ENCODE peak calls at places on chromosomes 3 and 15, in five cellular contexts. One of them, this sample, is unnamed.

GRCh38 chr3:195823998-195824397 is 12.3 kb upstream of the MUC4 start:
- DNase-seq in K562: peak; percentile 39
- DNase-seq in HCT116: no peak
- DNase-seq in GM12878: no peak
- DNase-seq in H1: no peak
- DNase-seq in this sample: no peak

GRCh38 chr15:95763426-95763825 is 567.1 kb upstream of the NR2F2 start:
- DNase-seq in K562: no peak
- DNase-seq in HCT116: no peak
- DNase-seq in GM12878: no peak
- DNase-seq in H1: no peak
- DNase-seq in this sample: no peak

GRCh38 chr3:43298292-43298691 is 12.0 kb downstream of the SNRK start:
- DNase-seq in K562: no peak
- DNase-seq in HCT116: no peak
- DNase-seq in GM12878: no peak
- DNase-seq in H1: no peak
- DNase-seq in this sample: no peak

GRCh38 chr15:63505842-63506222 is 1.4 kb downstream of the USP3 start:
- DNase-seq in K562: no peak
- DNase-seq in HCT116: no peak
- DNase-seq in GM12878: no peak
- DNase-seq in H1: no peak
- DNase-seq in this sample: no peak

GRCh38 chr3:131386429-131386926 is 4.9 kb downstream of the NUDT16 start:
- DNase-seq in K562: no peak
- DNase-seq in HCT116: no peak
- DNase-seq in GM12878: no peak
- DNase-seq in H1: no peak
- DNase-seq in this sample: no peak

GRCh38 chr3:28700728-28701127 is 352.1 kb upstream of the AZI2 start:
- DNase-seq in K562: no peak
- DNase-seq in HCT116: no peak
- DNase-seq in GM12878: no peak
- DNase-seq in H1: no peak
- DNase-seq in this sample: no peak

GRCh38 chr3:16059081-16059537 is 115.4 kb upstream of the GALNT15 start:
- DNase-seq in K562: no peak
- DNase-seq in HCT116: no peak
- DNase-seq in GM12878: no peak
- DNase-seq in H1: no peak
- DNase-seq in this sample: no peak

GRCh38 chr3:178244653-178245384 is 291.4 kb upstream of the KCNMB2 start:
- DNase-seq in K562: no peak
- DNase-seq in HCT116: no peak
- DNase-seq in GM12878: no peak
- DNase-seq in H1: no peak
- DNase-seq in this sample: no peak

GRCh38 chr3:7568526-7569184 is 707.7 kb downstream of the GRM7 start:
- DNase-seq in K562: no peak
- DNase-seq in HCT116: no peak
- DNase-seq in GM12878: no peak
- DNase-seq in H1: no peak
- DNase-seq in this sample: no peak

GRCh38 chr15:75616766-75617165 is 8.8 kb downstream of the SNUPN start:
- DNase-seq in K562: no peak
- DNase-seq in HCT116: no peak
- DNase-seq in GM12878: no peak
- DNase-seq in H1: no peak
- DNase-seq in this sample: no peak

GRCh38 chr3:102089904-102090492 is 240.7 kb downstream of the NFKBIZ start:
- DNase-seq in K562: no peak
- DNase-seq in HCT116: no peak
- DNase-seq in GM12878: no peak
- DNase-seq in H1: no peak
- DNase-seq in this sample: no peak

GRCh38 chr3:48416546-48416945 is 13.3 kb downstream of the PLXNB1 start:
- DNase-seq in K562: no peak
- DNase-seq in HCT116: no peak
- DNase-seq in GM12878: no peak
- DNase-seq in H1: no peak
- DNase-seq in this sample: no peak

GRCh38 chr15:85582719-85583089 is 202.3 kb downstream of the AKAP13 start:
- DNase-seq in K562: peak; percentile 53
- DNase-seq in HCT116: no peak
- DNase-seq in GM12878: peak; percentile 28
- DNase-seq in H1: no peak
- DNase-seq in this sample: peak; percentile 56

GRCh38 chr3:45479627-45480026 is 91.3 kb downstream of the LARS2 start:
- DNase-seq in K562: no peak
- DNase-seq in HCT116: no peak
- DNase-seq in GM12878: no peak
- DNase-seq in H1: no peak
- DNase-seq in this sample: no peak

GRCh38 chr15:31433101-31433500 is 106.5 kb downstream of the KLF13 start:
- DNase-seq in K562: no peak
- DNase-seq in HCT116: no peak
- DNase-seq in GM12878: no peak
- DNase-seq in H1: no peak
- DNase-seq in this sample: no peak

GRCh38 chr3:106121491-106122289 is 252.9 kb upstream of the CBLB start:
- DNase-seq in K562: no peak
- DNase-seq in HCT116: no peak
- DNase-seq in GM12878: no peak
- DNase-seq in H1: no peak
- DNase-seq in this sample: no peak

GRCh38 chr3:142595141-142595540 is 1.1 kb upstream of the PLS1 start:
- DNase-seq in K562: no peak
- DNase-seq in HCT116: no peak
- DNase-seq in GM12878: no peak
- DNase-seq in H1: no peak
- DNase-seq in this sample: no peak

GRCh38 chr3:4517095-4517494 is 23.9 kb downstream of the ITPR1 start:
- DNase-seq in K562: no peak
- DNase-seq in HCT116: no peak
- DNase-seq in GM12878: no peak
- DNase-seq in H1: no peak
- DNase-seq in this sample: no peak

GRCh38 chr3:169272533-169272932 is 391.0 kb downstream of the MECOM start:
- DNase-seq in K562: no peak
- DNase-seq in HCT116: no peak
- DNase-seq in GM12878: no peak
- DNase-seq in H1: no peak
- DNase-seq in this sample: no peak

GRCh38 chr3:122941233-122942206 is 86.0 kb downstream of the SEMA5B start:
- DNase-seq in K562: no peak
- DNase-seq in HCT116: no peak
- DNase-seq in GM12878: no peak
- DNase-seq in H1: no peak
- DNase-seq in this sample: no peak

GRCh38 chr3:53140575-53141467 is 10.6 kb upstream of the RFT1 start:
- DNase-seq in K562: no peak
- DNase-seq in HCT116: no peak
- DNase-seq in GM12878: no peak
- DNase-seq in H1: no peak
- DNase-seq in this sample: no peak

GRCh38 chr3:74469151-74469550 is 145.3 kb downstream of the CNTN3 start:
- DNase-seq in K562: no peak
- DNase-seq in HCT116: no peak
- DNase-seq in GM12878: no peak
- DNase-seq in H1: no peak
- DNase-seq in this sample: no peak

GRCh38 chr3:127286571-127287140 is 1.2 kb downstream of the PRR20G start:
- DNase-seq in K562: no peak
- DNase-seq in HCT116: no peak
- DNase-seq in GM12878: no peak
- DNase-seq in H1: no peak
- DNase-seq in this sample: no peak

GRCh38 chr3:196431193-196432136 is 762 bp downstream of the UBXN7 start:
- DNase-seq in K562: peak; percentile 57
- DNase-seq in HCT116: no peak
- DNase-seq in GM12878: no peak
- DNase-seq in H1: no peak
- DNase-seq in this sample: peak; percentile 44

GRCh38 chr3:331881-332280 is 135.3 kb downstream of the CHL1 start:
- DNase-seq in K562: no peak
- DNase-seq in HCT116: no peak
- DNase-seq in GM12878: no peak
- DNase-seq in H1: no peak
- DNase-seq in this sample: no peak

GRCh38 chr15:74799843-74800558 is 12.6 kb upstream of the LMAN1L start:
- DNase-seq in K562: peak; percentile 84
- DNase-seq in HCT116: peak; percentile 29
- DNase-seq in GM12878: peak; percentile 76
- DNase-seq in H1: peak; percentile 34
- DNase-seq in this sample: peak; percentile 94

GRCh38 chr3:65714138-65714537 is 324.6 kb downstream of the MAGI1 start:
- DNase-seq in K562: no peak
- DNase-seq in HCT116: no peak
- DNase-seq in GM12878: no peak
- DNase-seq in H1: no peak
- DNase-seq in this sample: no peak

GRCh38 chr3:170003881-170004356 is 33.9 kb upstream of the GPR160 start:
- DNase-seq in K562: no peak
- DNase-seq in HCT116: no peak
- DNase-seq in GM12878: no peak
- DNase-seq in H1: no peak
- DNase-seq in this sample: no peak

GRCh38 chr3:39101022-39101689 is 6.3 kb downstream of the GORASP1 start:
- DNase-seq in K562: peak; percentile 70
- DNase-seq in HCT116: no peak
- DNase-seq in GM12878: no peak
- DNase-seq in H1: no peak
- DNase-seq in this sample: peak; percentile 78

GRCh38 chr3:49602877-49603411 is 48.7 kb downstream of the BSN start:
- DNase-seq in K562: no peak
- DNase-seq in HCT116: peak; percentile 63
- DNase-seq in GM12878: no peak
- DNase-seq in H1: no peak
- DNase-seq in this sample: no peak

GRCh38 chr15:70589221-70589620 is 174.1 kb downstream of the UACA start:
- DNase-seq in K562: no peak
- DNase-seq in HCT116: no peak
- DNase-seq in GM12878: no peak
- DNase-seq in H1: no peak
- DNase-seq in this sample: no peak

GRCh38 chr3:97839944-97840343 is 18.1 kb downstream of the CRYBG3 start:
- DNase-seq in K562: no peak
- DNase-seq in HCT116: no peak
- DNase-seq in GM12878: no peak
- DNase-seq in H1: no peak
- DNase-seq in this sample: no peak

GRCh38 chr3:172530566-172530965 is 7.3 kb upstream of the TNFSF10 start:
- DNase-seq in K562: peak; percentile 76
- DNase-seq in HCT116: no peak
- DNase-seq in GM12878: no peak
- DNase-seq in H1: no peak
- DNase-seq in this sample: no peak

GRCh38 chr3:155189478-155189877 is 104.0 kb downstream of the STRIT1 start:
- DNase-seq in K562: no peak
- DNase-seq in HCT116: no peak
- DNase-seq in GM12878: no peak
- DNase-seq in H1: no peak
- DNase-seq in this sample: no peak

GRCh38 chr3:189132125-189132744 is 39.5 kb upstream of the TPRG1 start:
- DNase-seq in K562: no peak
- DNase-seq in HCT116: peak; percentile 93
- DNase-seq in GM12878: peak; percentile 9
- DNase-seq in H1: no peak
- DNase-seq in this sample: no peak

GRCh38 chr3:50671331-50671730 is 3.4 kb upstream of the DOCK3 start:
- DNase-seq in K562: no peak
- DNase-seq in HCT116: peak; percentile 56
- DNase-seq in GM12878: no peak
- DNase-seq in H1: no peak
- DNase-seq in this sample: no peak

GRCh38 chr15:25989327-25989726 is 126.2 kb upstream of the ATP10A start:
- DNase-seq in K562: peak; percentile 33
- DNase-seq in HCT116: no peak
- DNase-seq in GM12878: no peak
- DNase-seq in H1: peak; percentile 19
- DNase-seq in this sample: no peak

GRCh38 chr15:62824111-62824737 is 218.3 kb upstream of the TPM1 start:
- DNase-seq in K562: no peak
- DNase-seq in HCT116: no peak
- DNase-seq in GM12878: no peak
- DNase-seq in H1: no peak
- DNase-seq in this sample: no peak

GRCh38 chr3:51703026-51703775 is 3.7 kb upstream of the GRM2 start:
- DNase-seq in K562: no peak
- DNase-seq in HCT116: no peak
- DNase-seq in GM12878: no peak
- DNase-seq in H1: no peak
- DNase-seq in this sample: no peak
- TF ChIP-seq JUND in K562: no peak
- TF ChIP-seq JUND in HCT116: no peak
- TF ChIP-seq JUND in GM12878: no peak
- TF ChIP-seq JUND in H1: no peak
- TF ChIP-seq JUND in this sample: no peak

GRCh38 chr15:90419202-90419601 is 31.2 kb downstream of the IQGAP1 start:
- DNase-seq in K562: no peak
- DNase-seq in HCT116: no peak
- DNase-seq in GM12878: no peak
- DNase-seq in H1: no peak
- DNase-seq in this sample: no peak
- TF ChIP-seq JUND in K562: no peak
- TF ChIP-seq JUND in HCT116: no peak
- TF ChIP-seq JUND in GM12878: no peak
- TF ChIP-seq JUND in H1: no peak
- TF ChIP-seq JUND in this sample: no peak

GRCh38 chr3:193357291-193357690 is 21.3 kb downstream of the ATP13A5 start:
- DNase-seq in K562: no peak
- DNase-seq in HCT116: no peak
- DNase-seq in GM12878: no peak
- DNase-seq in H1: no peak
- DNase-seq in this sample: no peak
- TF ChIP-seq JUND in K562: no peak
- TF ChIP-seq JUND in HCT116: no peak
- TF ChIP-seq JUND in GM12878: no peak
- TF ChIP-seq JUND in H1: no peak
- TF ChIP-seq JUND in this sample: no peak

GRCh38 chr15:59999064-59999377 is 5.1 kb upstream of the FOXB1 start:
- DNase-seq in K562: no peak
- DNase-seq in HCT116: no peak
- DNase-seq in GM12878: no peak
- DNase-seq in H1: no peak
- DNase-seq in this sample: peak; percentile 23

GRCh38 chr15:59996498-59997041 is 7.5 kb upstream of the FOXB1 start:
- DNase-seq in K562: no peak
- DNase-seq in HCT116: no peak
- DNase-seq in GM12878: no peak
- DNase-seq in H1: no peak
- DNase-seq in this sample: peak; percentile 15

GRCh38 chr15:59998256-59999063 is 5.7 kb upstream of the FOXB1 start:
- DNase-seq in K562: no peak
- DNase-seq in HCT116: no peak
- DNase-seq in GM12878: no peak
- DNase-seq in H1: no peak
- DNase-seq in this sample: peak; percentile 9

GRCh38 chr15:59995568-59996349 is 8.4 kb upstream of the FOXB1 start:
- DNase-seq in K562: no peak
- DNase-seq in HCT116: no peak
- DNase-seq in GM12878: no peak
- DNase-seq in H1: no peak
- DNase-seq in this sample: peak; percentile 10

GRCh38 chr15:59997070-59997701 is 6.9 kb upstream of the FOXB1 start:
- DNase-seq in K562: peak; percentile 39
- DNase-seq in HCT116: no peak
- DNase-seq in GM12878: no peak
- DNase-seq in H1: peak; percentile 82
- DNase-seq in this sample: peak; percentile 30
- TF ChIP-seq JUND in K562: no peak
- TF ChIP-seq JUND in HCT116: no peak
- TF ChIP-seq JUND in GM12878: no peak
- TF ChIP-seq JUND in H1: no peak
- TF ChIP-seq JUND in this sample: no peak